ENCODE peak calls at places on chromosome 12, in ten cellular contexts. M, N, V, H, P, L, A, I, J and G are unnamed samples.

GRCh38 chr12:47504775-47505446 is 200.9 kb downstream of the RPAP3 start:
- DNase-seq in L (no peak), J (no peak), V (no peak), A (no peak), I (no peak), M (no peak), N (no peak), P (no peak), H (peak; percentile 87), G (peak; percentile 62)

GRCh38 chr12:88643685-88644084 is 63.4 kb upstream of the KITLG start:
- DNase-seq in M (no peak), H (peak; percentile 36), L (no peak), P (no peak), I (no peak), N (no peak), J (no peak), A (no peak), V (no peak), G (no peak)

GRCh38 chr12:50841654-50842531 is 833 bp upstream of the TMPRSS12 start:
- DNase-seq in J (no peak), I (no peak), V (no peak), N (no peak), H (no peak), P (no peak), L (no peak), A (no peak), M (no peak), G (no peak)

GRCh38 chr12:118611770-118612169 is 235.4 kb downstream of the SUDS3 start:
- DNase-seq in N (no peak), P (no peak), H (no peak), V (no peak), L (no peak), J (no peak), M (no peak), I (no peak), A (no peak), G (no peak)

GRCh38 chr12:9047105-9047504 is 57.8 kb downstream of the KLRG1 start:
- DNase-seq in L (no peak), P (no peak), M (no peak), I (no peak), N (no peak), J (no peak), A (no peak), V (no peak), H (no peak), G (no peak)

GRCh38 chr12:89826468-89826867 is 117.8 kb upstream of the ATP2B1 start:
- DNase-seq in I (no peak), A (no peak), L (no peak), P (no peak), H (no peak), V (no peak), J (no peak), M (no peak), N (no peak), G (no peak)

GRCh38 chr12:25054783-25055144 is 105.9 kb upstream of the BCAT1 start:
- DNase-seq in L (no peak), N (peak; percentile 45), M (no peak), A (no peak), V (no peak), I (no peak), H (peak; percentile 9), J (no peak), P (peak; percentile 23), G (peak; percentile 47)

GRCh38 chr12:59650594-59651229 is 54.9 kb downstream of the SLC16A7 start:
- DNase-seq in N (no peak), P (no peak), A (no peak), J (no peak), L (no peak), V (no peak), M (no peak), I (no peak), H (no peak), G (no peak)

GRCh38 chr12:121278450-121279375 is 17.8 kb downstream of the CAMKK2 start:
- DNase-seq in J (no peak), N (no peak), V (peak; percentile 46), A (no peak), I (no peak), H (no peak), P (no peak), L (no peak), M (no peak), G (no peak)

GRCh38 chr12:3119745-3120660 is 42.8 kb downstream of the TSPAN9 start:
- DNase-seq in M (peak; percentile 81), I (no peak), L (no peak), H (peak; percentile 90), V (peak; percentile 79), N (no peak), A (no peak), J (peak; percentile 22), P (no peak), G (no peak)

GRCh38 chr12:88574278-88574677 is 6.0 kb downstream of the KITLG start:
- DNase-seq in V (no peak), L (no peak), I (no peak), J (no peak), M (no peak), H (peak; percentile 57), N (no peak), A (no peak), P (no peak), G (no peak)

GRCh38 chr12:19778111-19778688 is 338.9 kb downstream of the AEBP2 start:
- DNase-seq in V (no peak), P (no peak), L (no peak), N (no peak), H (peak; percentile 62), A (no peak), M (no peak), J (no peak), I (no peak), G (no peak)

GRCh38 chr12:105659355-105660075 is 329.0 kb downstream of the C12orf75 start:
- DNase-seq in M (no peak), H (no peak), V (peak; percentile 35), L (no peak), N (no peak), P (no peak), I (no peak), J (no peak), A (no peak), G (no peak)

GRCh38 chr12:123131879-123132402 is 18.9 kb downstream of the PITPNM2 start:
- DNase-seq in V (no peak), N (no peak), P (peak; percentile 73), J (peak; percentile 91), A (peak; percentile 100), I (peak; percentile 14), L (no peak), M (no peak), H (no peak), G (no peak)

GRCh38 chr12:78951746-78952532 is 87.4 kb downstream of the SYT1 start:
- DNase-seq in N (no peak), J (peak; percentile 26), M (no peak), P (no peak), A (peak; percentile 62), I (no peak), H (no peak), V (no peak), L (no peak), G (no peak)

GRCh38 chr12:39772708-39773665 is 153.4 kb upstream of the ABCD2 start:
- DNase-seq in N (no peak), V (no peak), H (no peak), J (no peak), A (no peak), L (no peak), M (no peak), P (no peak), I (no peak), G (no peak)